ENCODE peak calls at places on chromosomes 11 and 22, in nine cellular contexts. One of them, this sample, is unnamed. For H3K9me3 and H3K4me1, the result is how much of the 10 kb centered on the place peaks cover.

GRCh38 chr11:91596111-91596510 is 628.5 kb upstream of the FAT3 start:
- DNase-seq in pancreas: no peak
- DNase-seq in stomach: no peak
- DNase-seq in ovary: no peak
- DNase-seq in fibroblast of lung: no peak
- DNase-seq in upper lobe of right lung: no peak
- DNase-seq in A549: no peak
- DNase-seq in SK-N-SH: no peak
- DNase-seq in CD4-positive, CD25-positive, alpha-beta regulatory T cell: no peak
- DNase-seq in this sample: no peak

GRCh38 chr11:87015645-87016044 is 22.1 kb upstream of the TMEM135 start:
- DNase-seq in pancreas: no peak
- DNase-seq in stomach: no peak
- DNase-seq in ovary: no peak
- DNase-seq in fibroblast of lung: no peak
- DNase-seq in upper lobe of right lung: no peak
- DNase-seq in A549: no peak
- DNase-seq in SK-N-SH: no peak
- DNase-seq in CD4-positive, CD25-positive, alpha-beta regulatory T cell: no peak
- DNase-seq in this sample: no peak

GRCh38 chr11:61021661-61022212 is 50.3 kb downstream of the CD6 start:
- DNase-seq in pancreas: peak
- DNase-seq in stomach: peak
- DNase-seq in ovary: no peak
- DNase-seq in fibroblast of lung: no peak
- DNase-seq in upper lobe of right lung: peak
- DNase-seq in A549: no peak
- DNase-seq in SK-N-SH: no peak
- DNase-seq in CD4-positive, CD25-positive, alpha-beta regulatory T cell: peak
- DNase-seq in this sample: no peak

GRCh38 chr11:62953811-62954210 is 31.0 kb downstream of the SLC22A6 start:
- DNase-seq in pancreas: no peak
- DNase-seq in stomach: peak
- DNase-seq in ovary: no peak
- DNase-seq in fibroblast of lung: peak
- DNase-seq in upper lobe of right lung: no peak
- DNase-seq in A549: no peak
- DNase-seq in SK-N-SH: no peak
- DNase-seq in CD4-positive, CD25-positive, alpha-beta regulatory T cell: no peak
- DNase-seq in this sample: no peak

GRCh38 chr11:64918056-64918455 is 1.0 kb upstream of the ATG2A start:
- DNase-seq in pancreas: no peak
- DNase-seq in stomach: no peak
- DNase-seq in ovary: no peak
- DNase-seq in fibroblast of lung: peak
- DNase-seq in upper lobe of right lung: no peak
- DNase-seq in A549: peak
- DNase-seq in SK-N-SH: no peak
- DNase-seq in CD4-positive, CD25-positive, alpha-beta regulatory T cell: no peak
- DNase-seq in this sample: no peak

GRCh38 chr11:110435780-110436717 is 6.3 kb downstream of the FDX1 start:
- DNase-seq in pancreas: no peak
- DNase-seq in stomach: no peak
- DNase-seq in ovary: no peak
- DNase-seq in fibroblast of lung: peak
- DNase-seq in upper lobe of right lung: no peak
- DNase-seq in A549: no peak
- DNase-seq in SK-N-SH: no peak
- DNase-seq in CD4-positive, CD25-positive, alpha-beta regulatory T cell: no peak
- DNase-seq in this sample: no peak

GRCh38 chr11:124717421-124717785 is 22.3 kb upstream of the NRGN start:
- DNase-seq in pancreas: no peak
- DNase-seq in stomach: no peak
- DNase-seq in ovary: no peak
- DNase-seq in fibroblast of lung: peak
- DNase-seq in upper lobe of right lung: no peak
- DNase-seq in A549: no peak
- DNase-seq in SK-N-SH: no peak
- DNase-seq in CD4-positive, CD25-positive, alpha-beta regulatory T cell: no peak
- DNase-seq in this sample: peak

GRCh38 chr11:127000291-127000968 is at the start of gene KIRREL3:
- DNase-seq in pancreas: no peak
- DNase-seq in stomach: no peak
- DNase-seq in ovary: no peak
- DNase-seq in fibroblast of lung: peak
- DNase-seq in upper lobe of right lung: no peak
- DNase-seq in A549: peak
- DNase-seq in SK-N-SH: peak
- DNase-seq in CD4-positive, CD25-positive, alpha-beta regulatory T cell: no peak
- DNase-seq in this sample: no peak

GRCh38 chr11:113896156-113896879 is 8.3 kb upstream of the HTR3B start:
- DNase-seq in pancreas: peak
- DNase-seq in stomach: peak
- DNase-seq in ovary: no peak
- DNase-seq in fibroblast of lung: peak
- DNase-seq in upper lobe of right lung: no peak
- DNase-seq in A549: peak
- DNase-seq in SK-N-SH: peak
- DNase-seq in CD4-positive, CD25-positive, alpha-beta regulatory T cell: no peak
- DNase-seq in this sample: no peak

GRCh38 chr22:20238567-20239062 is 29.5 kb downstream of the RTN4R start:
- DNase-seq in pancreas: peak
- DNase-seq in stomach: peak
- DNase-seq in ovary: no peak
- DNase-seq in fibroblast of lung: no peak
- DNase-seq in upper lobe of right lung: peak
- DNase-seq in A549: peak
- DNase-seq in SK-N-SH: peak
- DNase-seq in CD4-positive, CD25-positive, alpha-beta regulatory T cell: peak
- DNase-seq in this sample: no peak

GRCh38 chr22:35134637-35135036 is 68.7 kb downstream of the ISX start:
- DNase-seq in pancreas: no peak
- DNase-seq in stomach: no peak
- DNase-seq in ovary: no peak
- DNase-seq in fibroblast of lung: no peak
- DNase-seq in upper lobe of right lung: no peak
- DNase-seq in A549: no peak
- DNase-seq in SK-N-SH: no peak
- DNase-seq in CD4-positive, CD25-positive, alpha-beta regulatory T cell: no peak
- DNase-seq in this sample: no peak

GRCh38 chr11:97739892-97740782 is 1280.6 kb upstream of the CNTN5 start:
- DNase-seq in pancreas: no peak
- DNase-seq in stomach: no peak
- DNase-seq in ovary: no peak
- DNase-seq in fibroblast of lung: peak
- DNase-seq in upper lobe of right lung: no peak
- DNase-seq in A549: no peak
- DNase-seq in SK-N-SH: peak
- DNase-seq in CD4-positive, CD25-positive, alpha-beta regulatory T cell: no peak
- DNase-seq in this sample: no peak

GRCh38 chr11:79956061-79956460 is 515.2 kb upstream of the TENM4 start:
- DNase-seq in pancreas: no peak
- DNase-seq in stomach: no peak
- DNase-seq in ovary: no peak
- DNase-seq in fibroblast of lung: no peak
- DNase-seq in upper lobe of right lung: no peak
- DNase-seq in A549: no peak
- DNase-seq in SK-N-SH: no peak
- DNase-seq in CD4-positive, CD25-positive, alpha-beta regulatory T cell: no peak
- DNase-seq in this sample: no peak

GRCh38 chr11:76713499-76713898 is 43.0 kb upstream of the LRRC32 start:
- DNase-seq in pancreas: no peak
- DNase-seq in stomach: no peak
- DNase-seq in ovary: no peak
- DNase-seq in fibroblast of lung: no peak
- DNase-seq in upper lobe of right lung: no peak
- DNase-seq in A549: no peak
- DNase-seq in SK-N-SH: no peak
- DNase-seq in CD4-positive, CD25-positive, alpha-beta regulatory T cell: no peak
- DNase-seq in this sample: no peak

GRCh38 chr11:2891291-2891690 is 5.7 kb upstream of the CDKN1C start:
- DNase-seq in pancreas: no peak
- DNase-seq in stomach: no peak
- DNase-seq in ovary: peak
- DNase-seq in fibroblast of lung: no peak
- DNase-seq in upper lobe of right lung: no peak
- DNase-seq in A549: no peak
- DNase-seq in SK-N-SH: peak
- DNase-seq in CD4-positive, CD25-positive, alpha-beta regulatory T cell: no peak
- DNase-seq in this sample: no peak

GRCh38 chr22:30167327-30167726 is 79.2 kb downstream of the LIF start:
- DNase-seq in pancreas: no peak
- DNase-seq in stomach: no peak
- DNase-seq in ovary: no peak
- DNase-seq in fibroblast of lung: no peak
- DNase-seq in upper lobe of right lung: no peak
- DNase-seq in A549: no peak
- DNase-seq in SK-N-SH: no peak
- DNase-seq in CD4-positive, CD25-positive, alpha-beta regulatory T cell: no peak
- DNase-seq in this sample: no peak

GRCh38 chr11:2287102-2287501 is 14.6 kb downstream of the C11orf21 start:
- DNase-seq in pancreas: no peak
- DNase-seq in stomach: peak
- DNase-seq in ovary: no peak
- DNase-seq in fibroblast of lung: no peak
- DNase-seq in upper lobe of right lung: no peak
- DNase-seq in A549: no peak
- DNase-seq in SK-N-SH: no peak
- DNase-seq in CD4-positive, CD25-positive, alpha-beta regulatory T cell: no peak
- DNase-seq in this sample: no peak

GRCh38 chr22:49190816-49191505 is 636.7 kb downstream of the BRD1 start:
- DNase-seq in pancreas: no peak
- DNase-seq in stomach: no peak
- DNase-seq in ovary: no peak
- DNase-seq in fibroblast of lung: no peak
- DNase-seq in upper lobe of right lung: no peak
- DNase-seq in A549: no peak
- DNase-seq in SK-N-SH: no peak
- DNase-seq in CD4-positive, CD25-positive, alpha-beta regulatory T cell: no peak
- DNase-seq in this sample: no peak
- H3K9me3 ChIP-seq in pancreas: under half
- H3K9me3 ChIP-seq in stomach: under half
- H3K9me3 ChIP-seq in ovary: under half
- H3K9me3 ChIP-seq in fibroblast of lung: under half
- H3K9me3 ChIP-seq in upper lobe of right lung: under half
- H3K9me3 ChIP-seq in A549: under half
- H3K9me3 ChIP-seq in SK-N-SH: under half
- H3K9me3 ChIP-seq in CD4-positive, CD25-positive, alpha-beta regulatory T cell: under half
- H3K9me3 ChIP-seq in this sample: under half

DNA sequence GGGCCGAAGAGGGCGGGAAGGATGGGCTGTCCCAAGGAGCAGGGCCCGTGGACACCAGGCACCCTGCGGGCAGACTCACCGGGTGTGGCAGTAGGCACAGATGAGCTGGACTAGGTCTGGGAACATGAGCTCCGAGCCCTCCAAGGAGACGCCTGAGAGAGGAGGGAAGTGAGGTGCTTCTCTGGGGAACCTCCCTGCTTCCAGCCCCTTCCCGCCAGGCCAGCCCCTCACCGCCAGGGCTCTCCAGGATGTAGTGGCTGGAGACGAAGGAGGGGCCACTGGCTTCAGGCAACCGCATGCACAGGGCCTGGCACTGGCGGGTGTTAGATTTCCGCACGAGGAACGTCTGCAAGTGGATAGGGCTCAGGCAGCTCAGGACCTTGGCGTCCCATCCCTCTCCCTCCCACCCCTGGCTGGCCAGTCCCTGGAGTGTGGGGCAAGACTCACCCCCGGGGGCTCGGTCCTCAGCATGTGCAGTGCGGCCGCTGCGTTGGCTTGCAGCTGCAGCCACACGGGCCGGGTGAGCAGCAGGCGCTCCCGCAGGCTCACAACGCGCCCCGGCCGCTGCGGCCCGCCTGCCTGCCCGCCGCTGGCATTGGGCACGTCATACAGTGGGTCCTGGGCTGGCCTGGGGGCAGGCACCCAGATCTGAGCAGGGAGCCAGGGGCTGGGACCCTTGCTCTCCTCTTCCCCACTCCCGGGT is 552 bp downstream of the RIN1 start:
- DNase-seq in pancreas: no peak
- DNase-seq in stomach: no peak
- DNase-seq in ovary: no peak
- DNase-seq in fibroblast of lung: peak
- DNase-seq in upper lobe of right lung: peak
- DNase-seq in A549: no peak
- DNase-seq in SK-N-SH: peak
- DNase-seq in CD4-positive, CD25-positive, alpha-beta regulatory T cell: no peak
- DNase-seq in this sample: no peak
- H3K4me1 ChIP-seq in pancreas: under half
- H3K4me1 ChIP-seq in stomach: under half
- H3K4me1 ChIP-seq in ovary: under half
- H3K4me1 ChIP-seq in fibroblast of lung: under half
- H3K4me1 ChIP-seq in upper lobe of right lung: under half
- H3K4me1 ChIP-seq in A549: under half
- H3K4me1 ChIP-seq in SK-N-SH: under half
- H3K4me1 ChIP-seq in CD4-positive, CD25-positive, alpha-beta regulatory T cell: under half
- H3K4me1 ChIP-seq in this sample: under half

GRCh38 chr11:46106530-46107407 is 14.5 kb downstream of the PHF21A start:
- DNase-seq in pancreas: no peak
- DNase-seq in stomach: no peak
- DNase-seq in ovary: no peak
- DNase-seq in fibroblast of lung: peak
- DNase-seq in upper lobe of right lung: no peak
- DNase-seq in A549: no peak
- DNase-seq in SK-N-SH: peak
- DNase-seq in CD4-positive, CD25-positive, alpha-beta regulatory T cell: no peak
- DNase-seq in this sample: no peak
- H3K27ac ChIP-seq in pancreas: no peak
- H3K27ac ChIP-seq in stomach: no peak
- H3K27ac ChIP-seq in ovary: peak
- H3K27ac ChIP-seq in fibroblast of lung: no peak
- H3K27ac ChIP-seq in upper lobe of right lung: no peak
- H3K27ac ChIP-seq in A549: no peak
- H3K27ac ChIP-seq in SK-N-SH: no peak
- H3K27ac ChIP-seq in CD4-positive, CD25-positive, alpha-beta regulatory T cell: no peak
- H3K27ac ChIP-seq in this sample: no peak

GRCh38 chr22:43220625-43221380 is 33.9 kb upstream of the TTLL12 start:
- DNase-seq in pancreas: no peak
- DNase-seq in stomach: no peak
- DNase-seq in ovary: no peak
- DNase-seq in fibroblast of lung: no peak
- DNase-seq in upper lobe of right lung: no peak
- DNase-seq in A549: no peak
- DNase-seq in SK-N-SH: no peak
- DNase-seq in CD4-positive, CD25-positive, alpha-beta regulatory T cell: no peak
- DNase-seq in this sample: no peak

GRCh38 chr22:43225609-43226008 is 38.7 kb upstream of the TTLL12 start:
- DNase-seq in pancreas: no peak
- DNase-seq in stomach: no peak
- DNase-seq in ovary: no peak
- DNase-seq in fibroblast of lung: no peak
- DNase-seq in upper lobe of right lung: no peak
- DNase-seq in A549: no peak
- DNase-seq in SK-N-SH: no peak
- DNase-seq in CD4-positive, CD25-positive, alpha-beta regulatory T cell: no peak
- DNase-seq in this sample: no peak

GRCh38 chr22:43222281-43222680 is 35.3 kb upstream of the TTLL12 start:
- DNase-seq in pancreas: no peak
- DNase-seq in stomach: no peak
- DNase-seq in ovary: no peak
- DNase-seq in fibroblast of lung: no peak
- DNase-seq in upper lobe of right lung: no peak
- DNase-seq in A549: no peak
- DNase-seq in SK-N-SH: peak
- DNase-seq in CD4-positive, CD25-positive, alpha-beta regulatory T cell: no peak
- DNase-seq in this sample: no peak

GRCh38 chr22:43226368-43226979 is 39.5 kb upstream of the TTLL12 start:
- DNase-seq in pancreas: no peak
- DNase-seq in stomach: no peak
- DNase-seq in ovary: no peak
- DNase-seq in fibroblast of lung: peak
- DNase-seq in upper lobe of right lung: no peak
- DNase-seq in A549: no peak
- DNase-seq in SK-N-SH: peak
- DNase-seq in CD4-positive, CD25-positive, alpha-beta regulatory T cell: no peak
- DNase-seq in this sample: no peak

GRCh38 chr22:43222987-43223386 is 36.1 kb upstream of the TTLL12 start:
- DNase-seq in pancreas: no peak
- DNase-seq in stomach: no peak
- DNase-seq in ovary: no peak
- DNase-seq in fibroblast of lung: no peak
- DNase-seq in upper lobe of right lung: no peak
- DNase-seq in A549: no peak
- DNase-seq in SK-N-SH: no peak
- DNase-seq in CD4-positive, CD25-positive, alpha-beta regulatory T cell: no peak
- DNase-seq in this sample: no peak
- H3K9me3 ChIP-seq in pancreas: under half
- H3K9me3 ChIP-seq in stomach: under half
- H3K9me3 ChIP-seq in ovary: under half
- H3K9me3 ChIP-seq in fibroblast of lung: under half
- H3K9me3 ChIP-seq in upper lobe of right lung: under half
- H3K9me3 ChIP-seq in A549: under half
- H3K9me3 ChIP-seq in SK-N-SH: under half
- H3K9me3 ChIP-seq in CD4-positive, CD25-positive, alpha-beta regulatory T cell: under half
- H3K9me3 ChIP-seq in this sample: under half